ENCODE peak calls at places on chromosomes 12 and 14, in five cellular contexts. H, C, M, D and B are unnamed samples.

GRCh38 chr14:45793081-45793480 is 540.1 kb upstream of the MIS18BP1 start:
- DNase-seq in M (no peak), H (no peak), D (no peak), C (no peak), B (no peak)

GRCh38 chr12:71972441-71973074 is 33.9 kb downstream of the TPH2 start:
- DNase-seq in D (no peak), C (no peak), M (no peak), H (no peak), B (no peak)

GRCh38 chr12:47574252-47575021 is 131.4 kb downstream of the RPAP3 start:
- DNase-seq in C (no peak), D (no peak), M (no peak), H (no peak), B (no peak)

GRCh38 chr14:45199246-45199645 is 53.8 kb downstream of the MIS18BP1 start:
- DNase-seq in D (no peak), M (no peak), H (no peak), C (peak), B (no peak)

GRCh38 chr12:121300083-121300819 is 3.7 kb upstream of the CAMKK2 start:
- DNase-seq in D (no peak), H (no peak), M (no peak), C (no peak), B (no peak)

GRCh38 chr14:102870994-102871831 is 51.2 kb upstream of the AMN start:
- DNase-seq in C (no peak), D (no peak), M (no peak), H (no peak), B (no peak)

GRCh38 chr14:21241218-21241819 is 27.9 kb downstream of the HNRNPC start:
- DNase-seq in M (no peak), H (no peak), D (no peak), C (peak), B (no peak)

GRCh38 chr14:23376477-23377200 is at the start of gene CMTM5:
- DNase-seq in H (no peak), D (no peak), C (no peak), M (no peak), B (no peak)

GRCh38 chr14:100547633-100548294 is 39.5 kb downstream of the BEGAIN start:
- DNase-seq in M (peak), D (no peak), H (peak), C (no peak), B (peak)

GRCh38 chr14:92461891-92462290 is 51.7 kb upstream of the RIN3 start:
- DNase-seq in D (no peak), H (no peak), M (no peak), C (no peak), B (no peak)

GRCh38 chr12:96571101-96571862 is 81.9 kb downstream of the CFAP54 start:
- DNase-seq in H (peak), M (no peak), D (no peak), C (no peak), B (no peak)

GRCh38 chr12:12999276-12999958 is 648 bp downstream of the HEBP1 start:
- DNase-seq in D (no peak), M (no peak), H (no peak), C (no peak), B (no peak)

GRCh38 chr14:99735189-99736135 is 51.4 kb downstream of the CYP46A1 start:
- DNase-seq in C (no peak), D (no peak), H (no peak), M (no peak), B (no peak)

GRCh38 chr12:52229836-52230343 is 3.2 kb upstream of the KRT7 start:
- DNase-seq in D (no peak), H (no peak), M (no peak), C (no peak), B (no peak)

GRCh38 chr14:105193916-105194782 is 13.0 kb upstream of the NUDT14 start:
- DNase-seq in M (no peak), C (peak), D (no peak), H (no peak), B (no peak)

GRCh38 chr12:112939761-112940357 is 1.6 kb downstream of the OAS3 start:
- DNase-seq in C (no peak), D (no peak), H (no peak), M (no peak), B (no peak)

GRCh38 chr12:92473564-92473963 is 229.2 kb upstream of the PLEKHG7 start:
- DNase-seq in M (no peak), H (no peak), D (no peak), C (no peak), B (no peak)

GRCh38 chr14:55715889-55716288 is 135.9 kb downstream of the KTN1 start:
- DNase-seq in C (peak), M (no peak), H (no peak), D (no peak), B (no peak)

GRCh38 chr12:130880411-130880885 is 8.6 kb downstream of the RAN start:
- DNase-seq in D (no peak), M (no peak), H (peak), C (no peak), B (no peak)

GRCh38 chr12:51507188-51507587 is 82.6 kb downstream of the SLC4A8 start:
- DNase-seq in H (no peak), C (no peak), M (no peak), D (no peak), B (no peak)

GRCh38 chr14:92755495-92755894 is 7.1 kb upstream of the LGMN start:
- DNase-seq in C (peak), M (no peak), H (no peak), D (no peak), B (no peak)

GRCh38 chr12:121789233-121789781 is 4.2 kb downstream of the RHOF start:
- DNase-seq in H (no peak), D (no peak), C (no peak), M (no peak), B (peak)

GRCh38 chr14:73463411-73463810 is 5.1 kb upstream of the NUMB start:
- DNase-seq in M (peak), D (peak), H (peak), C (peak), B (no peak)